ENCODE peak calls at places on chromosomes 12 and 14, in six cellular contexts. R is stomach, F is body of pancreas, E is HFF-Myc, B is cardiac fibroblast, D is fibroblast of the aortic adventitia. A is an unnamed sample.
A peak's percentile ranks its signal among the peaks of the same experiment; 100 is the strongest.

GRCh38 chr14:100149789-100150611 is 9.4 kb downstream of the DEGS2 start:
- DNase-seq in R (peak; percentile 75), F (peak; percentile 62), E (no peak), B (no peak), D (no peak), A (no peak)

GRCh38 chr12:131869871-131870418 is 24.5 kb upstream of the ULK1 start:
- DNase-seq in R (no peak), F (no peak), E (no peak), B (peak; percentile 33), D (peak; percentile 30), A (peak; percentile 8)

GRCh38 chr12:43836455-43836989 is 641 bp downstream of the TMEM117 start:
- DNase-seq in R (no peak), F (peak; percentile 39), E (no peak), B (peak; percentile 59), D (peak; percentile 66), A (no peak)

GRCh38 chr12:80356092-80356491 is 87.9 kb upstream of the PTPRQ start:
- DNase-seq in R (no peak), F (no peak), E (no peak), B (peak; percentile 56), D (peak; percentile 47), A (no peak)

GRCh38 chr12:94405378-94406116 is 54.1 kb downstream of the CEP83 start:
- DNase-seq in R (no peak), F (no peak), E (no peak), B (no peak), D (peak; percentile 34), A (peak; percentile 36)

GRCh38 chr12:43241971-43242370 is 310.0 kb downstream of the ADAMTS20 start:
- DNase-seq in R (no peak), F (no peak), E (no peak), B (peak; percentile 67), D (peak; percentile 64), A (no peak)

GRCh38 chr14:94569381-94570001 is 8.2 kb downstream of the SERPINA4 start:
- DNase-seq in R (no peak), F (no peak), E (no peak), B (no peak), D (no peak), A (no peak)

GRCh38 chr12:40752011-40752410 is 59.8 kb downstream of the CNTN1 start:
- DNase-seq in R (no peak), F (no peak), E (no peak), B (no peak), D (no peak), A (no peak)

GRCh38 chr12:107402041-107403022 is 283.3 kb upstream of the PWP1 start:
- DNase-seq in R (peak; percentile 42), F (peak; percentile 64), E (no peak), B (peak; percentile 58), D (peak; percentile 72), A (peak; percentile 57)

DNA sequence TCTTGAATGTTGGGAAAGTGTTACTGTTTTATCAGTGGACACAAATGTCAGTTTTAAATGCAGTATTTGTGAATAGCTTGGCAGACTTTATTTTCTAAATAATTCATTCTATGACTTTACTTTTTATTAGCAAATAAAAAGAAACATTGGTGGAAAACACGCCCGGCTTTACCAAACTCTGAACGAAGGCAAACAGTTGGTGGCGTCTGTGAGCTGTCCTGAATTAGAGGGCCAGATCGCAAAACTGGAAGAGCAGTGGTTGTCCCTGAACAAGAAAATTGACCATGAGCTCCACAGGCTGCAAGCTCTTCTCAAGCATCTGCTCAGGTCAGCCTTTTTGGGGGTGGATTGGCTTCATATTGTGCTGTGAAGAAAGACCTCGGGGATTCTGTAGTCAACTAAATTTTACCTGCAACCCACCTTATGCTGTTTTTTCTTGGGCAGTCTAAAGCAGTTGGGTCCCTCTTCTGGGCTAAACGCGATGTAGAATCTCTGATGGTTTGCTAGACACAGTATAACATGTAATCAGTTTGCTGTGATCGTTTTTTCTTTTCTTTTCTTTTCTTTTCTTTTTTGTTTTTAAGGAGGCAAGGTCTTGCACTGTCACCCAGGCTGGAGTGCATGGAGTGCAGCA is 156.4 kb downstream of the ESR2 start:
- DNase-seq in R (no peak), F (peak; percentile 53), E (no peak), B (peak; percentile 26), D (peak; percentile 19), A (peak; percentile 20)
- TF ChIP-seq CTCF in R (no peak), F (peak; percentile 47), E (peak; percentile 19), B (peak; percentile 34), D (no peak), A (no peak)

DNA sequence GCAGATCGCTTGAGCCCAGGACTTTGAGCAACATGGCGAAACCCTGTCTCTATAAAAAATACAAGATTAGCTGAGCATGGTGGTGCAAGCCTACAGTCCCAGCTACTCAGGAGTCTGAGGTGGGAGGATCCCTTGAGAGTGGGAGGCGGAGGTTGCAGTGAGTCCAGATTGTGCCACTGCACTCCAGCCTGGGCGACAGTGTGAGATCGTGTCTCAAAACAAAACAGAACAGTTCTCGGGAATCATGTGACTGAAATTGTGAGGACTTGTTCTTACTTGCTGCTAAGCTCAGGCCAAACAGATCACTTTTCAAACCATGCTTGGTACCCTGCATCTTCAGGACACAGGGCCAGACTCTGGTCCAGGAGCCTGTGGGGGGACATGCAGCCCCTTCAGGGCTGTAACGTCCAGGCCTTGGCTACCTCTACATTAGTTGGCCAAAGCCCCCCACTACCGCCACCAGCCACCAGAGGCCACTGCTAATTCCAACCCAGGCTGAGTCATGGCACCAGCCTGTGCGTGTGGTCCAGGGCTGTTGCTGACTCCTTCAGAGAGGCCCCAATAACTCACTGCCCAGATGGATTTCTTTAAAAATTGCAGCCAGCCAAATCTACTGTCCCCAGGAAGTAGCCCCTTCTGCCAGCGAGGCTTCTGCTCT is 33.4 kb upstream of the SYNDIG1L start:
- DNase-seq in R (no peak), F (no peak), E (peak; percentile 42), B (peak; percentile 65), D (peak; percentile 56), A (peak; percentile 64)
- TF ChIP-seq CTCF in R (no peak), F (peak; percentile 35), E (peak; percentile 84), B (peak; percentile 91), D (peak; percentile 77), A (peak; percentile 42)

DNA sequence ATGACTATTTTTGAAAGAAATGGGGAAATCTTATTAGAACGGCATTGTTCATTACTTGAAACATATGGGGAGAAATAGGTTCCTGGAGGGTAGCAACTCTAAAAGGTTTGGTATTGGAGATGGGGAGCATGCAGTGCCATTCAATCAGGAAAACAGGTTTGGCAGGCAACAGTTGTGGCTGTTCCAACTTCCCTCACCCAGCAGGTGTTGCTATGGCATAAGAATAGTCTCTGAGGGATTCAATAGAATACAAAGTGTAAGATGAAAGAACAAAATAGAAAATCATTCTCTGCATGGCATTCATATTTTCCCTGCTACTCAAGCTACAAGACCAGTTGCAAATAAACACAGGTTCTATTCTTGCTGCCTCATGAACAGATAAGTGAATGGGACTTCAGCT is 393.3 kb upstream of the RPL10L start:
- DNase-seq in R (peak; percentile 27), F (no peak), E (no peak), B (no peak), D (no peak), A (no peak)
- TF ChIP-seq CTCF in R (no peak), F (no peak), E (no peak), B (no peak), D (no peak), A (no peak)

GRCh38 chr12:20369164-20370000 is 1.0 kb downstream of the PDE3A start:
- DNase-seq in R (peak; percentile 27), F (peak; percentile 62), E (no peak), B (peak; percentile 89), D (peak; percentile 54), A (peak; percentile 35)
- TF ChIP-seq CTCF in R (no peak), F (peak; percentile 42), E (no peak), B (peak; percentile 28), D (peak; percentile 33), A (no peak)

DNA sequence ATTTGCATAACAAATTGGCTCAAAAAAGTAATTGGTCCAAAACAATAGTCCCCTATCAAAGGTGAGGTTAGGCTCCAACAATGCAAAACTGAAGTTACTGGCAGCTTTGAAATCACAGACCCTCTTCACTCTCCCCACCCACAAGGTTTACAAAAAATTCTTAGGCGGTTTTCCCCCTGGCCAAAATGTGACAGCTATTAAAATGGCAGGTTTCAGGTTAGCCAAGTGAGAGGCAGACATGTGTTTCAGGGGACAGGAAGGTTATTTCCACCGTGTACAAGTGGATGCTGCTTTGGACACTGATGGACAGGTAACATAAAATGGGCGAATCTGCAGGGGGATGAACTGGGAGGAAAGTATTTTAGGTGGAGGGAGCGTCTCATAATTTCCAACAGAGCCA is 888 bp upstream of the SPIC start:
- DNase-seq in R (no peak), F (no peak), E (no peak), B (no peak), D (no peak), A (peak; percentile 23)
- TF ChIP-seq CTCF in R (no peak), F (no peak), E (no peak), B (no peak), D (no peak), A (no peak)

GRCh38 chr12:2358986-2359658 is 306.3 kb downstream of the CACNA1C start:
- DNase-seq in R (no peak), F (no peak), E (no peak), B (no peak), D (peak; percentile 32), A (no peak)

GRCh38 chr12:2359725-2360629 is 307.2 kb downstream of the CACNA1C start:
- DNase-seq in R (no peak), F (no peak), E (no peak), B (no peak), D (no peak), A (no peak)

GRCh38 chr12:2364566-2365165 is 311.9 kb downstream of the CACNA1C start:
- DNase-seq in R (no peak), F (no peak), E (no peak), B (no peak), D (no peak), A (no peak)

GRCh38 chr12:2363836-2364565 is 311.2 kb downstream of the CACNA1C start:
- DNase-seq in R (no peak), F (no peak), E (no peak), B (no peak), D (no peak), A (no peak)

DNA sequence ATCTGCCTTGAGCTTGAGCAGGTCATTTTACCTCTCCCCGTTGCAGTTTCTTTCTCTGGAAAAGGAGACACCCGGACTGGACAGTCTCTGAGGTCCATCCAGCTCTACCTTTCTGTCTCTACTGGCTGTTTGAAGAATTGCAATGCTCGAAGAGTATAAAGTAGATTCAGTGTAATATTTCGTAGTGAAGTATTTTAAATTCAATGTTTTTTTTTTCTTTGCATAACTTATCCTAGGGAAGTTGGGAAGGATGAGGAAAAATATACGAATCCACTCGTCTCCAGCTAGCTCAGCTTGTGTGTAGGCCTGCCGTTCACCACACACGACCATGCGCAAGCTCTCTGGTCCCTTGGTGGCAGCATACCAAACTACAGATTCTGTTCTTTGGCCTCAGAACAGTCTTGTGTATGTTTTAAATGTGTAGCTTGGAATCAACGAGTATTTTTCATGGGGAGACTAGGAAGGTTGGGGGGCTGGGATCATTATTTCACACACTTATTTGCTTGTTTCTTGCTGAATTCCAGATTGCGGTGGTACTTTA is 307.9 kb downstream of the CACNA1C start:
- DNase-seq in R (no peak), F (no peak), E (no peak), B (no peak), D (no peak), A (no peak)
- TF ChIP-seq CTCF in R (no peak), F (no peak), E (peak; percentile 28), B (no peak), D (peak; percentile 39), A (no peak)